ENCODE peak calls at places on chromosomes 6 and 20, in nine cellular contexts. N, D, I, W, O, A, Q, U and M are unnamed samples.

GRCh38 chr6:28789553-28790083 is 134.2 kb downstream of the TRIM27 start:
- DNase-seq in W (no peak), O (peak), I (no peak), U (peak), Q (peak), N (no peak), D (no peak), A (no peak), M (peak)

GRCh38 chr20:59385461-59385860 is 85.0 kb downstream of the EDN3 start:
- DNase-seq in D (no peak), N (no peak), I (peak), Q (no peak), W (no peak), U (no peak), O (no peak), A (no peak), M (no peak)

GRCh38 chr20:37282558-37282957 is 6.9 kb upstream of the MANBAL start:
- DNase-seq in I (peak), U (no peak), D (no peak), O (peak), A (no peak), N (no peak), W (no peak), Q (no peak), M (peak)

GRCh38 chr6:56347526-56347925 is 100.1 kb upstream of the COL21A1 start:
- DNase-seq in W (no peak), D (no peak), O (no peak), U (no peak), A (no peak), Q (no peak), N (no peak), I (no peak), M (peak)

GRCh38 chr20:20410678-20411077 is 42.8 kb downstream of the INSM1 start:
- DNase-seq in U (no peak), N (no peak), A (no peak), D (no peak), Q (peak), I (peak), O (no peak), W (peak), M (peak)

GRCh38 chr6:27757307-27757706 is 154.9 kb downstream of the OR2B2 start:
- DNase-seq in W (no peak), A (peak), Q (peak), O (no peak), U (peak), I (peak), N (no peak), D (no peak), M (no peak)

GRCh38 chr6:111973897-111974639 is 79.8 kb upstream of the CCN6 start:
- DNase-seq in A (no peak), Q (no peak), D (no peak), I (no peak), O (peak), N (no peak), W (no peak), U (no peak), M (peak)

GRCh38 chr20:25288291-25289181 is 40.7 kb downstream of the PYGB start:
- DNase-seq in A (peak), I (no peak), N (no peak), O (no peak), W (peak), U (no peak), D (no peak), Q (no peak), M (no peak)

GRCh38 chr6:105263685-105264298 is 84.0 kb upstream of the POPDC3 start:
- DNase-seq in I (no peak), N (no peak), A (no peak), O (no peak), D (no peak), W (no peak), Q (no peak), U (no peak), M (no peak)

GRCh38 chr6:131657630-131658111 is 20.6 kb downstream of the ENPP3 start:
- DNase-seq in A (no peak), O (peak), N (no peak), U (no peak), W (no peak), Q (no peak), I (no peak), D (no peak), M (peak)

GRCh38 chr6:160421854-160422253 is 73.7 kb downstream of the SLC22A3 start:
- DNase-seq in U (no peak), Q (no peak), O (no peak), I (no peak), N (no peak), A (no peak), D (peak), W (peak), M (peak)

GRCh38 chr6:45613678-45614077 is 235.9 kb upstream of the SUPT3H start:
- DNase-seq in N (no peak), I (no peak), D (peak), O (peak), U (no peak), Q (no peak), W (peak), A (no peak), M (peak)

GRCh38 chr6:166331503-166332133 is 10.7 kb downstream of the SFT2D1 start:
- DNase-seq in A (no peak), I (no peak), U (no peak), N (no peak), Q (no peak), W (no peak), O (no peak), D (no peak), M (no peak)

GRCh38 chr20:62662422-62662821 is 20.1 kb downstream of the SLCO4A1 start:
- DNase-seq in W (no peak), U (no peak), A (no peak), Q (no peak), O (no peak), I (no peak), D (no peak), N (no peak), M (peak)

GRCh38 chr6:52953911-52954839 is 40.9 kb downstream of the GSTA4 start:
- DNase-seq in W (no peak), U (no peak), I (no peak), N (no peak), Q (no peak), D (no peak), A (peak), O (no peak), M (peak)

GRCh38 chr20:7667194-7667593 is 273.1 kb downstream of the HAO1 start:
- DNase-seq in D (no peak), W (no peak), I (no peak), A (no peak), N (no peak), O (peak), Q (no peak), U (no peak), M (peak)

GRCh38 chr20:64082126-64082638 is 2.0 kb downstream of the LKAAEAR1 start:
- DNase-seq in Q (no peak), N (no peak), O (no peak), U (no peak), D (no peak), W (no peak), A (no peak), I (no peak), M (no peak)

GRCh38 chr6:115969207-115969929 is 91.3 kb downstream of the FRK start:
- DNase-seq in A (no peak), U (no peak), W (no peak), D (no peak), Q (peak), O (peak), N (no peak), I (peak), M (peak)

GRCh38 chr20:25214416-25214770 is 18.9 kb downstream of the ENTPD6 start:
- DNase-seq in I (no peak), D (no peak), N (no peak), U (no peak), Q (no peak), O (no peak), A (no peak), W (no peak), M (no peak)

GRCh38 chr6:106102967-106103727 is 17.0 kb downstream of the PRDM1 start:
- DNase-seq in Q (no peak), N (no peak), O (no peak), U (no peak), W (no peak), A (no peak), I (no peak), D (no peak), M (no peak)

GRCh38 chr20:3133156-3133555 is 26.5 kb downstream of the FASTKD5 start:
- DNase-seq in W (no peak), I (no peak), D (no peak), A (no peak), N (no peak), U (no peak), O (no peak), Q (no peak), M (no peak)

GRCh38 chr6:157532963-157533362 is 152.0 kb downstream of the ZDHHC14 start:
- DNase-seq in O (no peak), A (no peak), D (no peak), U (no peak), I (no peak), W (no peak), Q (no peak), N (no peak), M (no peak)

GRCh38 chr20:62766716-62767115 is 29.6 kb upstream of the MRGBP start:
- DNase-seq in N (no peak), W (no peak), Q (no peak), O (no peak), U (no peak), A (peak), I (peak), D (peak), M (no peak)